ENCODE peak calls at places on chromosomes 3 and 15, in nine cellular contexts. One of them, this sample, is unnamed.

GRCh38 chr3:193314161-193314560 is 64.4 kb downstream of the ATP13A5 start:
- DNase-seq in K562: peak; percentile 5
- DNase-seq in body of pancreas: no peak
- DNase-seq in IMR-90: no peak
- DNase-seq in spleen: no peak
- DNase-seq in stomach: no peak
- DNase-seq in HCT116: no peak
- DNase-seq in ovary: no peak
- DNase-seq in heart left ventricle: no peak
- DNase-seq in this sample: no peak

GRCh38 chr3:113606539-113607218 is 74.3 kb downstream of the SIDT1 start:
- DNase-seq in body of pancreas: no peak
- DNase-seq in stomach: no peak
- DNase-seq in K562: no peak
- DNase-seq in ovary: no peak
- DNase-seq in spleen: peak; percentile 76
- DNase-seq in IMR-90: no peak
- DNase-seq in HCT116: no peak
- DNase-seq in heart left ventricle: no peak
- DNase-seq in this sample: no peak

GRCh38 chr3:110929811-110930210 is 141.8 kb upstream of the NECTIN3 start:
- DNase-seq in body of pancreas: no peak
- DNase-seq in heart left ventricle: no peak
- DNase-seq in HCT116: no peak
- DNase-seq in ovary: no peak
- DNase-seq in K562: no peak
- DNase-seq in stomach: no peak
- DNase-seq in spleen: no peak
- DNase-seq in IMR-90: peak; percentile 47
- DNase-seq in this sample: no peak

GRCh38 chr3:187336322-187336721 is 31.9 kb upstream of the RTP4 start:
- DNase-seq in spleen: no peak
- DNase-seq in body of pancreas: no peak
- DNase-seq in HCT116: no peak
- DNase-seq in IMR-90: no peak
- DNase-seq in heart left ventricle: no peak
- DNase-seq in ovary: no peak
- DNase-seq in K562: no peak
- DNase-seq in stomach: no peak
- DNase-seq in this sample: no peak

GRCh38 chr15:67571643-67572415 is 29.3 kb downstream of the MAP2K5 start:
- DNase-seq in spleen: no peak
- DNase-seq in K562: no peak
- DNase-seq in ovary: no peak
- DNase-seq in body of pancreas: no peak
- DNase-seq in HCT116: no peak
- DNase-seq in heart left ventricle: no peak
- DNase-seq in IMR-90: peak; percentile 59
- DNase-seq in stomach: no peak
- DNase-seq in this sample: no peak

GRCh38 chr3:194046995-194047681 is 88.8 kb upstream of the HES1 start:
- DNase-seq in stomach: peak; percentile 85
- DNase-seq in spleen: peak; percentile 86
- DNase-seq in IMR-90: no peak
- DNase-seq in ovary: no peak
- DNase-seq in K562: no peak
- DNase-seq in heart left ventricle: peak; percentile 81
- DNase-seq in HCT116: no peak
- DNase-seq in body of pancreas: peak; percentile 90
- DNase-seq in this sample: peak; percentile 83

GRCh38 chr15:96337991-96338771 is 7.7 kb downstream of the NR2F2 start:
- DNase-seq in heart left ventricle: no peak
- DNase-seq in stomach: no peak
- DNase-seq in ovary: no peak
- DNase-seq in K562: no peak
- DNase-seq in HCT116: no peak
- DNase-seq in IMR-90: no peak
- DNase-seq in spleen: no peak
- DNase-seq in body of pancreas: no peak
- DNase-seq in this sample: no peak

GRCh38 chr3:32577621-32578556 is 7.2 kb upstream of the DYNC1LI1 start:
- DNase-seq in IMR-90: peak; percentile 65
- DNase-seq in K562: no peak
- DNase-seq in stomach: no peak
- DNase-seq in ovary: no peak
- DNase-seq in spleen: no peak
- DNase-seq in HCT116: no peak
- DNase-seq in body of pancreas: peak; percentile 17
- DNase-seq in heart left ventricle: no peak
- DNase-seq in this sample: no peak

GRCh38 chr3:8470801-8471200 is 30.8 kb upstream of the LMCD1 start:
- DNase-seq in body of pancreas: no peak
- DNase-seq in heart left ventricle: no peak
- DNase-seq in K562: no peak
- DNase-seq in stomach: no peak
- DNase-seq in spleen: no peak
- DNase-seq in ovary: no peak
- DNase-seq in HCT116: no peak
- DNase-seq in IMR-90: no peak
- DNase-seq in this sample: no peak

GRCh38 chr15:43420435-43420834 is 49.5 kb downstream of the TUBGCP4 start:
- DNase-seq in IMR-90: no peak
- DNase-seq in spleen: no peak
- DNase-seq in heart left ventricle: no peak
- DNase-seq in ovary: no peak
- DNase-seq in stomach: no peak
- DNase-seq in HCT116: no peak
- DNase-seq in K562: no peak
- DNase-seq in body of pancreas: no peak
- DNase-seq in this sample: no peak
- TF ChIP-seq POLR2A in IMR-90: no peak
- TF ChIP-seq POLR2A in spleen: no peak
- TF ChIP-seq POLR2A in heart left ventricle: no peak
- TF ChIP-seq POLR2A in ovary: no peak
- TF ChIP-seq POLR2A in stomach: no peak
- TF ChIP-seq POLR2A in HCT116: no peak
- TF ChIP-seq POLR2A in K562: no peak
- TF ChIP-seq POLR2A in body of pancreas: no peak
- TF ChIP-seq POLR2A in this sample: no peak

GRCh38 chr15:101615986-101616848 is 36.0 kb downstream of the TM2D3 start:
- DNase-seq in stomach: peak; percentile 56
- DNase-seq in ovary: peak; percentile 81
- DNase-seq in heart left ventricle: peak; percentile 87
- DNase-seq in K562: peak; percentile 84
- DNase-seq in body of pancreas: peak; percentile 54
- DNase-seq in spleen: no peak
- DNase-seq in IMR-90: peak; percentile 67
- DNase-seq in HCT116: peak; percentile 56
- DNase-seq in this sample: peak; percentile 73
- H3K27ac ChIP-seq in stomach: peak overlapping the region; percentile 44
- H3K27ac ChIP-seq in ovary: no peak overlapping the region
- H3K27ac ChIP-seq in heart left ventricle: no peak overlapping the region
- H3K27ac ChIP-seq in K562: no peak overlapping the region
- H3K27ac ChIP-seq in body of pancreas: no peak overlapping the region
- H3K27ac ChIP-seq in spleen: no peak overlapping the region
- H3K27ac ChIP-seq in IMR-90: no peak overlapping the region
- H3K27ac ChIP-seq in HCT116: no peak overlapping the region
- H3K27ac ChIP-seq in this sample: peak overlapping the region; percentile 79

GRCh38 chr3:13846238-13846637 is 33.6 kb downstream of the WNT7A start:
- DNase-seq in heart left ventricle: no peak
- DNase-seq in HCT116: no peak
- DNase-seq in K562: no peak
- DNase-seq in IMR-90: no peak
- DNase-seq in body of pancreas: no peak
- DNase-seq in stomach: no peak
- DNase-seq in spleen: no peak
- DNase-seq in ovary: no peak
- DNase-seq in this sample: no peak
- H3K27me3 ChIP-seq in heart left ventricle: peaks cover 12% of the 10 kb centered on the region
- H3K27me3 ChIP-seq in HCT116: no peaks in the 10 kb centered on the region
- H3K27me3 ChIP-seq in K562: peaks cover 43% of the 10 kb centered on the region
- H3K27me3 ChIP-seq in IMR-90: no peaks in the 10 kb centered on the region
- H3K27me3 ChIP-seq in body of pancreas: no peaks in the 10 kb centered on the region
- H3K27me3 ChIP-seq in stomach: peaks cover 5% of the 10 kb centered on the region
- H3K27me3 ChIP-seq in spleen: no peaks in the 10 kb centered on the region
- H3K27me3 ChIP-seq in ovary: no peaks in the 10 kb centered on the region
- H3K27me3 ChIP-seq in this sample: peaks cover 6% of the 10 kb centered on the region

DNA sequence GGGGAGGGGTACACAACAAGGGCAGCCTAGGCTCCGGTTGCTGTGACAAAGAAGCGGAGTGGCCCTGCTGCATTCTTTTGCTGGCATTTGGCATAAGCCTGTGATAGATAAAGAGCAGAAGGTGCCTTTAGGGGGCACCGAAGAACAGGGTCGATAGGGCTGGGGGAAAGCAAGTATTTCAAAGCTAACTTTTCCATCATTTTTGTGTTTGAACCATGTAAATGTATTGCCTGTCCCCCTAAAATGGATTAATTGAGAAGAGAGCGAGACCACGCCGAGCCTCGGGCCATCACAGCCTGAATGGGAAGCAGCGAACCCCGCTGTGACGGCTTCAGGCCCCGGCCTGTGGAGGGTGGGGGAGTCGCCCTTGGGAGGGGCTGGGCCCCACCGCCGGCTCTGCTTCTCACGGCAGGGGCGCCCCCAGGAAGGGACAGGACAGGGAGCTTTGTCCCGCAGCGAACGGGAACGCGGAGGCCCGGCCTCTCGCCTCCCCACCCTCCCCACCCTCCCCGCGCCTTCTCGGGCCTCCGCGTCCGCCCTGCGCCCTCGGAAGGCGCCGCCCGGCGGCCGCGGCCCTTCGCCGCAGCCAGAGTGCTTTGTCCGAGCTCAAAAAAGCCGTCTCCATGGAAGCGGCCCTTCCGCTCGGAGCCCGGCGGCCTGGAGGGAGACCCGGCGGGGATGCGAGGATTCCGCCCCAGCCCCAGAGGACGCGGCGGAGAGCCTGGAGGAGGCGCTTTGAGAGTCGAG is 32.4 kb upstream of the ALDH1L1 start:
- DNase-seq in body of pancreas: peak; percentile 65
- DNase-seq in heart left ventricle: peak; percentile 61
- DNase-seq in HCT116: no peak
- DNase-seq in K562: no peak
- DNase-seq in stomach: peak; percentile 32
- DNase-seq in IMR-90: peak; percentile 12
- DNase-seq in ovary: peak; percentile 58
- DNase-seq in spleen: peak; percentile 73
- DNase-seq in this sample: no peak
- TF ChIP-seq POLR2A in body of pancreas: no peak
- TF ChIP-seq POLR2A in heart left ventricle: no peak
- TF ChIP-seq POLR2A in HCT116: no peak
- TF ChIP-seq POLR2A in K562: no peak
- TF ChIP-seq POLR2A in stomach: no peak
- TF ChIP-seq POLR2A in IMR-90: no peak
- TF ChIP-seq POLR2A in ovary: peak; percentile 5
- TF ChIP-seq POLR2A in spleen: no peak
- TF ChIP-seq POLR2A in this sample: no peak

GRCh38 chr15:58517682-58518525 is 86.1 kb downstream of the LIPC start:
- DNase-seq in body of pancreas: peak; percentile 33
- DNase-seq in K562: peak; percentile 29
- DNase-seq in ovary: no peak
- DNase-seq in stomach: no peak
- DNase-seq in IMR-90: no peak
- DNase-seq in heart left ventricle: no peak
- DNase-seq in HCT116: no peak
- DNase-seq in spleen: no peak
- DNase-seq in this sample: no peak
- H3K27ac ChIP-seq in body of pancreas: no peak overlapping the region
- H3K27ac ChIP-seq in K562: peak overlapping the region; percentile 65
- H3K27ac ChIP-seq in ovary: no peak overlapping the region
- H3K27ac ChIP-seq in stomach: no peak overlapping the region
- H3K27ac ChIP-seq in IMR-90: no peak overlapping the region
- H3K27ac ChIP-seq in heart left ventricle: no peak overlapping the region
- H3K27ac ChIP-seq in HCT116: no peak overlapping the region
- H3K27ac ChIP-seq in spleen: peak overlapping the region; percentile 79
- H3K27ac ChIP-seq in this sample: no peak overlapping the region

DNA sequence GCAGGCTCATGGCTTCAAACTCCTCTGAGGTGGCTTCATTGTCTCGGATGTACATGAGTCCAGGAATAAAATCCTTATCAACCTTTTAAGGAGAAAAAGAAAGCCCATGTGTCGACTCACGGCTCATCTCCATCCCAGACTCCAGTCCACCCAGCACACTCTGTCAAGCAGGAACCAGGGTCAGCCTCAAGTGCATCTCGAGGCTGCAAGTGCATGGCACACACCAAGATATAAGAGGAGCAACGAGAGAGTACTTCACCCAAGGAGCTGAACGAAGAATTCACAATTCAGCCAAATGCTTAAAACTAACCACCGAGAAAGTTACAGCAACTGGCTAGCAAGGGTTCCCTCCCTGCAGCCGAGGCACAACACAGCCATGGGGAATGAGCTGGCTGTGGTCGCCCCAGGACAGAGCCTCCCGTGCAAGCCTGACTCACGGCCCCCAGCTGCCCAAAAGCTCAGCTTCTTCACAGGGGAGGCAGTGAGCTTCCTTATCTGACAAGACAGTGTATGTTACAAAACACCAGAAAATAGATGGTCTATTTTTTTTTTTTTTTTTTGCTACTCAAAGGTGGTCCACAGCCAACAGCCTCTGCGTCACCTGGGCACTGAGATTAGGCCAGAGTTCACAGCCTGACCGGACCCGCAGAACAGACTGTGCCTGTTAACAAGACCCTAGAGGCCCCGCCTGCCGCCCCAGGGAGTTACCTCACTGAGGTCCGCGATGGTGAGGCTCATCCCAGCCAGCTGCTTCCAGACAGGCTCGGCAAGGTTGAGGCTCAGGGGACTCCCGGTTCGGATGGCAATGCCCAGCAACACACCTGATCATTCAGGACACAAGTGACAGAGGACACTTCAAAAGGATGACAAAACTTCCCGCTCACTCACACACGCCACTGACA is 15.9 kb upstream of the OCA2 start:
- DNase-seq in IMR-90: peak; percentile 66
- DNase-seq in ovary: no peak
- DNase-seq in K562: no peak
- DNase-seq in heart left ventricle: peak; percentile 23
- DNase-seq in HCT116: no peak
- DNase-seq in stomach: no peak
- DNase-seq in body of pancreas: no peak
- DNase-seq in spleen: peak; percentile 71
- DNase-seq in this sample: no peak
- H3K27me3 ChIP-seq in IMR-90: no peaks in the 10 kb centered on the region
- H3K27me3 ChIP-seq in ovary: no peaks in the 10 kb centered on the region
- H3K27me3 ChIP-seq in K562: no peaks in the 10 kb centered on the region
- H3K27me3 ChIP-seq in heart left ventricle: no peaks in the 10 kb centered on the region
- H3K27me3 ChIP-seq in HCT116: no peaks in the 10 kb centered on the region
- H3K27me3 ChIP-seq in stomach: no peaks in the 10 kb centered on the region
- H3K27me3 ChIP-seq in body of pancreas: no peaks in the 10 kb centered on the region
- H3K27me3 ChIP-seq in spleen: no peaks in the 10 kb centered on the region
- H3K27me3 ChIP-seq in this sample: no peaks in the 10 kb centered on the region

DNA sequence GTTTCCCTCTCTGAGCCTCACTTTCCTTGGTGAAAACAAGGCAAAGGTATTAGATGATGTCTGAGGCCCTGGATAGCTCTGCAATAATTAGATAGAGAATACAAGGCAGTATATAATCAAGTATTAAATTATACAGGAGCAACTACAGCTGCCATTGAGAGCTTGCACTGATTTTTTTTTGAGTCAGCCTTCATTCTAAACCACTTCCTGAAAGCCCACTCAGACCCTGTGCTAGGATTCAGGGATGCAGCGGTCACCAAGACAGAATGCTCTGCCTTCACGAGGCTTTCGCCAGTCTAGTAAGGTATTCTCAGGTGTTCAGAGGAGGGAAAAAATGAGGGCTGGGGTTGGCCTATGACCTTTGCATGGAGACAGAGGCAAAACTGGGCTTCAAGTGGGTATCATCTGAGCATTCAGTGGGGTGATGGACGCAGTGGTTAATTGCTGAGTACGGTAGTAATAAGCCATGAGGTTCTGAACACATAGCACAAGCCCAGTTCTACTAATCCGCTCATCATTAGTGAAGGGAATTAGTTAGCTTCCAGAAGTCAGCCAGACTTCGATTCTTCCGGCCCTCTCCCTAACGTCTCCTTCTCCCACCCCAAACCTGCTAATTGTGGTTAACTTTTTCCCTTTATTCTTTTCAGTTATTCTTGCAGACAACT is 3.6 kb downstream of the VGLL4 start:
- DNase-seq in spleen: no peak
- DNase-seq in HCT116: no peak
- DNase-seq in stomach: no peak
- DNase-seq in heart left ventricle: no peak
- DNase-seq in K562: no peak
- DNase-seq in IMR-90: peak; percentile 37
- DNase-seq in body of pancreas: no peak
- DNase-seq in ovary: no peak
- DNase-seq in this sample: no peak
- TF ChIP-seq POLR2A in spleen: no peak
- TF ChIP-seq POLR2A in HCT116: no peak
- TF ChIP-seq POLR2A in stomach: no peak
- TF ChIP-seq POLR2A in heart left ventricle: no peak
- TF ChIP-seq POLR2A in K562: no peak
- TF ChIP-seq POLR2A in IMR-90: no peak
- TF ChIP-seq POLR2A in body of pancreas: no peak
- TF ChIP-seq POLR2A in ovary: no peak
- TF ChIP-seq POLR2A in this sample: no peak

This sample was measured in gastrocnemius medialis.